ENCODE peak calls at places on chromosomes 7 and 10, in six cellular contexts. G, I, L, A, H and V are unnamed samples.

GRCh38 chr10:105139363-105139762 is 498.3 kb downstream of the SORCS3 start:
- DNase-seq in G (no peak), I (no peak), L (no peak), A (no peak), H (no peak), V (no peak)

GRCh38 chr7:131108212-131108980 is 219.3 kb upstream of the MKLN1 start:
- DNase-seq in G (no peak), I (no peak), L (no peak), A (peak), H (no peak), V (no peak)

GRCh38 chr10:44851881-44852280 is 59.3 kb upstream of the TMEM72 start:
- DNase-seq in G (no peak), I (no peak), L (no peak), A (no peak), H (no peak), V (no peak)

GRCh38 chr10:79272353-79272752 is 74.9 kb upstream of the PPIF start:
- DNase-seq in G (no peak), I (no peak), L (no peak), A (no peak), H (no peak), V (no peak)

GRCh38 chr7:40799493-40800406 is 664.9 kb downstream of the SUGCT start:
- DNase-seq in G (peak), I (no peak), L (no peak), A (no peak), H (no peak), V (no peak)

GRCh38 chr7:19268737-19269136 is 123.5 kb upstream of the FERD3L start:
- DNase-seq in G (no peak), I (no peak), L (no peak), A (no peak), H (no peak), V (no peak)

GRCh38 chr7:94445696-94446194 is 51.0 kb downstream of the COL1A2 start:
- DNase-seq in G (no peak), I (no peak), L (no peak), A (no peak), H (no peak), V (no peak)

GRCh38 chr7:111232249-111233084 is 141.5 kb downstream of the LRRN3 start:
- DNase-seq in G (peak), I (no peak), L (no peak), A (no peak), H (peak), V (no peak)

GRCh38 chr10:93873427-93874115 is 20.2 kb upstream of the SLC35G1 start:
- DNase-seq in G (no peak), I (no peak), L (no peak), A (no peak), H (no peak), V (no peak)

GRCh38 chr10:1381339-1381738 is 325.2 kb downstream of the WDR37 start:
- DNase-seq in G (no peak), I (no peak), L (no peak), A (no peak), H (no peak), V (no peak)

GRCh38 chr7:18685961-18686360 is 190.4 kb downstream of the HDAC9 start:
- DNase-seq in G (no peak), I (no peak), L (no peak), A (no peak), H (no peak), V (no peak)

GRCh38 chr7:112226701-112227276 is 20.3 kb downstream of the ZNF277 start:
- DNase-seq in G (no peak), I (no peak), L (no peak), A (no peak), H (no peak), V (no peak)

GRCh38 chr10:24118246-24118645 is 90.7 kb upstream of the KIAA1217 start:
- DNase-seq in G (no peak), I (no peak), L (no peak), A (no peak), H (peak), V (no peak)

GRCh38 chr10:21692909-21693308 is 158.9 kb downstream of the MLLT10 start:
- DNase-seq in G (no peak), I (no peak), L (no peak), A (no peak), H (no peak), V (no peak)

GRCh38 chr7:16754869-16755317 is 1.3 kb downstream of the TSPAN13 start:
- DNase-seq in G (no peak), I (no peak), L (no peak), A (no peak), H (no peak), V (no peak)

GRCh38 chr10:101856626-101857025 is 13.0 kb upstream of the KCNIP2 start:
- DNase-seq in G (no peak), I (no peak), L (no peak), A (no peak), H (no peak), V (no peak)

GRCh38 chr7:44761207-44762161 is 12.8 kb downstream of the ZMIZ2 start:
- DNase-seq in G (peak), I (peak), L (no peak), A (no peak), H (no peak), V (no peak)

GRCh38 chr7:2944729-2945128 is 98.9 kb downstream of the CARD11 start:
- DNase-seq in G (no peak), I (peak), L (no peak), A (no peak), H (no peak), V (no peak)

GRCh38 chr10:32413513-32413912 is 32.4 kb upstream of the CCDC7 start:
- DNase-seq in G (no peak), I (no peak), L (no peak), A (peak), H (no peak), V (peak)